ENCODE peak calls at places on chromosomes 5 and 9, in seven cellular contexts. D is lung microvascular endothelial cell, K is IMR-90, V is left cardiac atrium, G is pancreas, X is left colon, O is SK-N-SH. T is an unnamed sample.

GRCh38 chr5:132489051-132489770 is 1.4 kb downstream of the IRF1 start:
- DNase-seq in K (no peak), X (peak), O (no peak), G (no peak), V (no peak), D (no peak), T (no peak)

GRCh38 chr5:81837667-81838306 is 86.9 kb upstream of the SSBP2 start:
- DNase-seq in X (no peak), K (no peak), V (no peak), O (no peak), D (no peak), G (no peak), T (no peak)

GRCh38 chr5:123099514-123100151 is 10.6 kb downstream of the PRDM6 start:
- DNase-seq in D (peak), O (peak), X (no peak), K (no peak), V (peak), G (peak), T (no peak)

GRCh38 chr5:11619339-11620028 is 284.8 kb downstream of the CTNND2 start:
- DNase-seq in K (no peak), V (no peak), D (no peak), G (no peak), X (no peak), O (no peak), T (peak)

GRCh38 chr9:4290427-4290837 is 9.4 kb downstream of the GLIS3 start:
- DNase-seq in X (no peak), D (no peak), V (no peak), K (no peak), O (no peak), G (no peak), T (no peak)

GRCh38 chr5:154038241-154038603 is 488 bp downstream of the FAM114A2 start:
- DNase-seq in V (peak), O (peak), D (peak), G (no peak), X (peak), K (no peak), T (peak)

GRCh38 chr5:121630402-121630801 is 221.3 kb upstream of the FTMT start:
- DNase-seq in D (peak), V (no peak), X (no peak), O (no peak), K (peak), G (no peak), T (no peak)

GRCh38 chr5:169652057-169652456 is 15.0 kb downstream of the DOCK2 start:
- DNase-seq in V (peak), X (no peak), D (no peak), O (no peak), K (no peak), G (peak), T (no peak)

GRCh38 chr9:70609542-70610286 is 195.3 kb upstream of the KLF9 start:
- DNase-seq in D (peak), V (peak), X (no peak), K (peak), O (no peak), G (no peak), T (no peak)

GRCh38 chr5:179150011-179150410 is 89.8 kb downstream of the ZNF354C start:
- DNase-seq in X (peak), V (peak), G (no peak), D (no peak), K (no peak), O (no peak), T (no peak)

GRCh38 chr5:5304361-5305035 is 118.0 kb upstream of the ICE1 start:
- DNase-seq in V (no peak), K (no peak), D (no peak), O (no peak), X (no peak), G (no peak), T (no peak)